ENCODE peak calls at places on chromosomes 11 and 22, in eight cellular contexts. J, V, L, W, P, M, N and T are unnamed samples.

GRCh38 chr11:57597971-57598830 is 716 bp downstream of the SERPING1 start:
- DNase-seq in J (peak), V (no peak), L (peak), W (no peak), P (peak), M (peak), N (peak), T (peak)

GRCh38 chr11:35629914-35630313 is 11.7 kb downstream of the FJX1 start:
- DNase-seq in J (no peak), V (no peak), L (peak), W (peak), P (no peak), M (no peak), N (no peak), T (peak)

GRCh38 chr11:75667268-75667830 is 1.5 kb downstream of the MAP6 start:
- DNase-seq in J (no peak), V (peak), L (no peak), W (no peak), P (no peak), M (peak), N (peak), T (no peak)

GRCh38 chr22:35276019-35276418 is 18.7 kb downstream of the HMGXB4 start:
- DNase-seq in J (no peak), V (no peak), L (no peak), W (no peak), P (no peak), M (no peak), N (no peak), T (no peak)

GRCh38 chr11:76788661-76789442 is 5.7 kb downstream of the TSKU start:
- DNase-seq in J (peak), V (peak), L (no peak), W (no peak), P (peak), M (no peak), N (no peak), T (no peak)

GRCh38 chr11:103450241-103450640 is 341.0 kb downstream of the DYNC2H1 start:
- DNase-seq in J (no peak), V (no peak), L (peak), W (no peak), P (no peak), M (no peak), N (no peak), T (no peak)

GRCh38 chr11:68120212-68121066 is 749 bp downstream of the CHKA start:
- DNase-seq in J (peak), V (peak), L (peak), W (no peak), P (peak), M (peak), N (peak), T (peak)

GRCh38 chr22:42817556-42817955 is 39.5 kb downstream of the ARFGAP3 start:
- DNase-seq in J (no peak), V (no peak), L (no peak), W (no peak), P (no peak), M (no peak), N (no peak), T (no peak)

GRCh38 chr11:130145975-130146776 is 13.4 kb upstream of the ST14 start:
- DNase-seq in J (peak), V (peak), L (no peak), W (no peak), P (no peak), M (no peak), N (no peak), T (no peak)

GRCh38 chr11:27497284-27497866 is 9.2 kb downstream of the LIN7C start:
- DNase-seq in J (no peak), V (peak), L (peak), W (no peak), P (no peak), M (no peak), N (no peak), T (peak)

GRCh38 chr22:46175631-46176030 is 25.3 kb downstream of the PPARA start:
- DNase-seq in J (no peak), V (no peak), L (peak), W (peak), P (no peak), M (no peak), N (no peak), T (peak)

GRCh38 chr22:28369849-28370248 is 309.8 kb downstream of the TTC28 start:
- DNase-seq in J (no peak), V (no peak), L (no peak), W (no peak), P (no peak), M (no peak), N (no peak), T (no peak)

GRCh38 chr11:122642472-122642922 is 13.0 kb upstream of the UBASH3B start:
- DNase-seq in J (no peak), V (no peak), L (peak), W (peak), P (no peak), M (no peak), N (no peak), T (peak)

GRCh38 chr22:50309601-50309991 is 2.1 kb upstream of the PLXNB2 start:
- DNase-seq in J (peak), V (no peak), L (no peak), W (no peak), P (no peak), M (no peak), N (no peak), T (no peak)

GRCh38 chr11:120566176-120566575 is 54.6 kb downstream of the GRIK4 start:
- DNase-seq in J (no peak), V (no peak), L (peak), W (no peak), P (no peak), M (no peak), N (no peak), T (no peak)

GRCh38 chr11:47551086-47551485 is 1.8 kb downstream of the CELF1 start:
- DNase-seq in J (no peak), V (no peak), L (peak), W (no peak), P (no peak), M (no peak), N (no peak), T (peak)

GRCh38 chr11:86145439-86146156 is 76.7 kb upstream of the PICALM start:
- DNase-seq in J (no peak), V (no peak), L (no peak), W (no peak), P (no peak), M (no peak), N (no peak), T (no peak)

GRCh38 chr22:32545801-32546200 is 71.2 kb downstream of the FBXO7 start:
- DNase-seq in J (no peak), V (no peak), L (peak), W (no peak), P (peak), M (no peak), N (no peak), T (peak)

GRCh38 chr11:73387594-73388021 is 11.4 kb downstream of the RELT start:
- DNase-seq in J (no peak), V (no peak), L (no peak), W (no peak), P (no peak), M (no peak), N (no peak), T (no peak)

GRCh38 chr11:69542314-69543168 is 61.1 kb downstream of the LINC01488 start:
- DNase-seq in J (no peak), V (no peak), L (no peak), W (no peak), P (peak), M (no peak), N (no peak), T (no peak)

GRCh38 chr11:43486141-43486540 is 127.4 kb downstream of the TTC17 start:
- DNase-seq in J (no peak), V (no peak), L (peak), W (no peak), P (no peak), M (no peak), N (no peak), T (no peak)

GRCh38 chr11:17506942-17507341 is 30.3 kb upstream of the ABCC8 start:
- DNase-seq in J (no peak), V (no peak), L (no peak), W (no peak), P (no peak), M (no peak), N (no peak), T (no peak)

GRCh38 chr11:32659672-32660071 is 76.0 kb downstream of the EIF3M start:
- DNase-seq in J (no peak), V (no peak), L (no peak), W (no peak), P (no peak), M (no peak), N (no peak), T (peak)

GRCh38 chr11:131511794-131512193 is 141.4 kb downstream of the NTM start:
- DNase-seq in J (peak), V (no peak), L (no peak), W (no peak), P (no peak), M (peak), N (no peak), T (no peak)

GRCh38 chr22:24376606-24377005 is 50.8 kb upstream of the ADORA2A start:
- DNase-seq in J (no peak), V (no peak), L (no peak), W (no peak), P (no peak), M (no peak), N (no peak), T (no peak)

GRCh38 chr22:26481694-26482093 is 1.9 kb downstream of the HPS4 start:
- DNase-seq in J (no peak), V (no peak), L (no peak), W (no peak), P (no peak), M (no peak), N (no peak), T (no peak)